ENCODE peak calls at places on chromosomes 16 and 17, in eight cellular contexts. T is CD8-positive, alpha-beta T cell; O is cardiac fibroblast; A is GM20000; I is CD4-positive, alpha-beta T cell; X is AG10803; F is foreskin fibroblast; R is kidney. Q is an unnamed sample.

GRCh38 chr17:81329279-81329926 is 34.3 kb upstream of the SLC38A10 start:
- DNase-seq in T (no peak), O (peak), A (no peak), I (no peak), X (peak), F (peak), R (peak), Q (no peak)

GRCh38 chr17:40310882-40311391 is 2.0 kb downstream of the RARA start:
- DNase-seq in T (no peak), O (no peak), A (peak), I (no peak), X (no peak), F (no peak), R (peak), Q (peak)

GRCh38 chr17:37062036-37062435 is 113.3 kb downstream of the AATF start:
- DNase-seq in T (no peak), O (no peak), A (no peak), I (no peak), X (no peak), F (no peak), R (no peak), Q (no peak)

GRCh38 chr17:82331345-82331939 is 2.1 kb downstream of the SECTM1 start:
- DNase-seq in T (no peak), O (no peak), A (no peak), I (no peak), X (no peak), F (no peak), R (no peak), Q (no peak)

GRCh38 chr16:4936181-4936990 is 562 bp downstream of the PPL start:
- DNase-seq in T (no peak), O (no peak), A (peak), I (no peak), X (no peak), F (no peak), R (peak), Q (no peak)

GRCh38 chr17:63295288-63295687 is 150.8 kb downstream of the CYB561 start:
- DNase-seq in T (no peak), O (no peak), A (no peak), I (no peak), X (no peak), F (no peak), R (no peak), Q (no peak)

GRCh38 chr16:85884808-85885463 is 14.0 kb upstream of the IRF8 start:
- DNase-seq in T (no peak), O (no peak), A (no peak), I (no peak), X (no peak), F (no peak), R (no peak), Q (no peak)

GRCh38 chr17:33164556-33164881 is 128.6 kb downstream of the ASIC2 start:
- DNase-seq in T (no peak), O (no peak), A (no peak), I (no peak), X (no peak), F (no peak), R (no peak), Q (no peak)

GRCh38 chr17:351436-351713 is 1.2 kb downstream of the RPH3AL start:
- DNase-seq in T (no peak), O (no peak), A (no peak), I (no peak), X (no peak), F (no peak), R (no peak), Q (no peak)

GRCh38 chr17:81392909-81393654 is 2.2 kb upstream of the BAHCC1 start:
- DNase-seq in T (no peak), O (peak), A (no peak), I (no peak), X (peak), F (no peak), R (no peak), Q (no peak)

GRCh38 chr17:65131946-65132345 is 5.2 kb upstream of the RGS9 start:
- DNase-seq in T (no peak), O (peak), A (no peak), I (no peak), X (peak), F (peak), R (no peak), Q (no peak)

GRCh38 chr16:54286330-54287017 is at the start of gene IRX3:
- DNase-seq in T (no peak), O (peak), A (peak), I (no peak), X (peak), F (peak), R (peak), Q (no peak)

GRCh38 chr17:30101686-30102390 is 14.8 kb upstream of the NSRP1 start:
- DNase-seq in T (no peak), O (peak), A (no peak), I (no peak), X (no peak), F (no peak), R (no peak), Q (no peak)

GRCh38 chr16:24609740-24610420 is 70.5 kb downstream of the RBBP6 start:
- DNase-seq in T (no peak), O (peak), A (no peak), I (no peak), X (peak), F (peak), R (peak), Q (no peak)

GRCh38 chr17:62898239-62898864 is 67.7 kb upstream of the TANC2 start:
- DNase-seq in T (no peak), O (peak), A (no peak), I (no peak), X (peak), F (peak), R (no peak), Q (no peak)

GRCh38 chr16:56910654-56911539 is 21.0 kb upstream of the HERPUD1 start:
- DNase-seq in T (no peak), O (peak), A (no peak), I (no peak), X (peak), F (peak), R (no peak), Q (no peak)

GRCh38 chr16:78742501-78743283 is 643.2 kb downstream of the WWOX start:
- DNase-seq in T (peak), O (no peak), A (peak), I (peak), X (no peak), F (no peak), R (no peak), Q (no peak)

GRCh38 chr16:81905277-81905676 is 106.0 kb downstream of the SDR42E1 start:
- DNase-seq in T (no peak), O (no peak), A (no peak), I (no peak), X (no peak), F (no peak), R (no peak), Q (no peak)

GRCh38 chr17:73802871-73803270 is 158.6 kb upstream of the SDK2 start:
- DNase-seq in T (no peak), O (no peak), A (no peak), I (no peak), X (no peak), F (no peak), R (no peak), Q (no peak)

GRCh38 chr16:569445-570254 is at the start of gene PIGQ:
- DNase-seq in T (peak), O (peak), A (peak), I (peak), X (peak), F (peak), R (peak), Q (no peak)

GRCh38 chr16:30377050-30377811 is 2.6 kb downstream of the MYL11 start:
- DNase-seq in T (no peak), O (no peak), A (no peak), I (no peak), X (no peak), F (no peak), R (no peak), Q (no peak)

GRCh38 chr17:39704821-39705551 is 5.1 kb downstream of the ERBB2 start:
- DNase-seq in T (no peak), O (peak), A (no peak), I (no peak), X (peak), F (no peak), R (no peak), Q (no peak)

GRCh38 chr17:33381201-33381600 is 88.1 kb upstream of the ASIC2 start:
- DNase-seq in T (no peak), O (no peak), A (no peak), I (no peak), X (peak), F (peak), R (peak), Q (no peak)

GRCh38 chr17:2204393-2204792 is 99.2 kb downstream of the SMG6 start:
- DNase-seq in T (no peak), O (no peak), A (no peak), I (no peak), X (no peak), F (no peak), R (no peak), Q (no peak)

GRCh38 chr17:8995711-8996110 is 25.6 kb upstream of the NTN1 start:
- DNase-seq in T (no peak), O (no peak), A (no peak), I (no peak), X (no peak), F (no peak), R (no peak), Q (no peak)

GRCh38 chr17:74297941-74298340 is 23.9 kb downstream of the DNAI2 start:
- DNase-seq in T (no peak), O (no peak), A (no peak), I (no peak), X (no peak), F (no peak), R (no peak), Q (no peak)

GRCh38 chr17:55833311-55833710 is 82.5 kb downstream of the PCTP start:
- DNase-seq in T (no peak), O (no peak), A (no peak), I (no peak), X (peak), F (no peak), R (no peak), Q (no peak)

GRCh38 chr17:52751051-52751450 is 592.5 kb upstream of the CA10 start:
- DNase-seq in T (no peak), O (no peak), A (no peak), I (no peak), X (no peak), F (no peak), R (no peak), Q (no peak)

GRCh38 chr17:82094931-82095776 is 2.9 kb downstream of the FASN start:
- DNase-seq in T (no peak), O (no peak), A (no peak), I (no peak), X (no peak), F (no peak), R (peak), Q (peak)

GRCh38 chr16:67426950-67427349 is 4.0 kb upstream of the HSD11B2 start:
- DNase-seq in T (no peak), O (no peak), A (no peak), I (no peak), X (no peak), F (no peak), R (peak), Q (no peak)

GRCh38 chr17:37315601-37316000 is 60.2 kb upstream of the C17orf78 start:
- DNase-seq in T (no peak), O (no peak), A (no peak), I (no peak), X (no peak), F (no peak), R (no peak), Q (no peak)

GRCh38 chr16:81551821-81552304 is 107.3 kb downstream of the CMIP start:
- DNase-seq in T (no peak), O (peak), A (no peak), I (no peak), X (no peak), F (no peak), R (peak), Q (no peak)

GRCh38 chr16:57536306-57537193 is at the start of gene CCDC102A:
- DNase-seq in T (peak), O (no peak), A (peak), I (peak), X (peak), F (no peak), R (peak), Q (no peak)

GRCh38 chr16:3766177-3766576 is 48.9 kb upstream of the TRAP1 start:
- DNase-seq in T (no peak), O (no peak), A (no peak), I (no peak), X (no peak), F (no peak), R (no peak), Q (no peak)

GRCh38 chr17:79980246-79981043 is 55.2 kb downstream of the TBC1D16 start:
- DNase-seq in T (no peak), O (no peak), A (no peak), I (no peak), X (no peak), F (no peak), R (peak), Q (peak)

GRCh38 chr17:63961355-63962207 is 11.1 kb downstream of the SCN4A start:
- DNase-seq in T (peak), O (peak), A (peak), I (peak), X (peak), F (peak), R (peak), Q (peak)

DNA sequence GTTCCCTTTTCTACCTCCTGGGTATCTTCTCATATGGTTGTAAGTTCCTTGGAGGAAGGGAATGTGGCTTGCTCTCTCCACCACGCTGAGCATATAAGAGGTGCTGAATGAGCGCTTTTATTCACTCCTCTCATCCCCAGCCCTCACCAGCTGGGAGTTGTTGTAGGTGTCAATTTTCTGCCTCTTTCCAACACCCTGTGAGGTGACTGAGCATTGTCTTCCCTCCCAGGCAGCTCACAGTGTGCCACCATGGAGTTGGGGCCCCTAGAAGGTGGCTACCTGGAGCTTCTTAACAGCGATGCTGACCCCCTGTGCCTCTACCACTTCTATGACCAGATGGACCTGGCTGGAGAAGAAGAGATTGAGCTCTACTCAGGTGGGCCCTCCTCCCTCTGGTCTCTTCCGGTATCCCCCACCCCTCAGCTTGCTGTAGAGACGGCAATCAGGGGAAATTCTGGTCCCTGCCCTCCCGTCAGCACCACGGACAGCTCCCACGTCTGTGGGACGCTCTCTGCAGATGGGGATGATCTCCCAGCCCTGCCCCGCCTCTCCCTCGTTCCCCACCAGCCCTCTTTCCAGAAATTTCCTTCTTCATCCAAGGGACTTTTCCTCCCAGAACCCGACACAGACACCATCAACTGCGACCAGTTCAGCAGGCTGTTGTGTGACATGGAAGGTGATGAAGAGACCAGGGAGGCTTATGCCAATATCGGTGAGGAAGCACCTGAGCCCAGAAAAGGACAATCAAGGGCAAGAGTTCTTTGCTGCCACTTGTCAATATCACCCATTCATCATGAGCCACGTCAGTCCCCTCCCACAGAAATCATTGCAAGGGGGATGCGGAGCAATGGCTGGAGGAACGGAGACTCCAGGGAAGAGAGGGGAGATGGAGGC is 18.3 kb downstream of the CIITA start:
- DNase-seq in T (no peak), O (peak), A (peak), I (no peak), X (peak), F (peak), R (no peak), Q (no peak)
- TF ChIP-seq CTCF in T (no peak), O (no peak), A (no peak), I (no peak), X (no peak), F (no peak), R (no peak), Q (no peak)

GRCh38 chr16:71893888-71894228 is 1.5 kb upstream of the IST1 start:
- DNase-seq in T (no peak), O (no peak), A (no peak), I (no peak), X (no peak), F (no peak), R (no peak), Q (no peak)

GRCh38 chr16:71896688-71897368 is 1.5 kb downstream of the IST1 start:
- DNase-seq in T (no peak), O (no peak), A (no peak), I (no peak), X (no peak), F (no peak), R (no peak), Q (no peak)

GRCh38 chr16:71895679-71896385 is 501 bp downstream of the IST1 start:
- DNase-seq in T (peak), O (peak), A (peak), I (no peak), X (peak), F (no peak), R (peak), Q (no peak)

GRCh38 chr16:71894921-71895678 is at the start of gene IST1:
- DNase-seq in T (peak), O (peak), A (peak), I (peak), X (peak), F (peak), R (peak), Q (peak)

DNA sequence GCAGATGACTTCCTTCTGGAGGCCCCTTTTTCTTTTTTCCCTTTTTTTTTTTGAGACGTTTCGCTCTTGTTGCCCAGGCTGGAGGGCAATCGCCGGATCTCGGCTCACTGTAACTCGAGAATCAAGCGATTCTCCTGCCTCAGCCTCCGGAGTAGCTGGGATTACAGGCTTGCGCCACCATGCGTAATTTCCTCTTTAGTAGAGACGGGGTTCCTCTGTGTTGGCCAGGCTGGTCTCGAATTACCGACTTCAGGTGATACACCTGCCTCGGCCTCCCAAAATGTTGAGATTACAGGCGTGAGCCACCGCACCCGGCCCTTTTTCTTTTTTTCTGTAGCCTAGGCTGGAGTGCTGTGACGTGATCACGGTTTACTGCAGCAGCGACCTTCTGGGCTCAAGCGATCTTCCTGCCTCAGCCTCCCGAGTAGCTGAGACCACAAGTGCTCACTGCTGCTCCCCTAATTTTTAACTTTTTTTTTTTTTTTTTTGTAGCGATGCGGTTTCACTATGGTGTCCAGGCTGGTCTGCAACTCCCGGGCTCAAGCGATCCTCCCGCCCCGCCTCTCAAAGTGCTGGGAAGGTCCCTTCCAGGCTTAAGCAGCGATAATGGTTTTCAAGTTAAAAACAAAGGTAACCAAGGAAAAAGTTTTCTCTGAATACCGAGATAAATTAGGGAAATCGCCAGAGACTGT is 956 bp upstream of the IST1 start:
- DNase-seq in T (peak), O (peak), A (no peak), I (peak), X (peak), F (peak), R (peak), Q (no peak)
- TF ChIP-seq CTCF in T (no peak), O (no peak), A (peak), I (no peak), X (peak), F (peak), R (no peak), Q (peak)

DNA sequence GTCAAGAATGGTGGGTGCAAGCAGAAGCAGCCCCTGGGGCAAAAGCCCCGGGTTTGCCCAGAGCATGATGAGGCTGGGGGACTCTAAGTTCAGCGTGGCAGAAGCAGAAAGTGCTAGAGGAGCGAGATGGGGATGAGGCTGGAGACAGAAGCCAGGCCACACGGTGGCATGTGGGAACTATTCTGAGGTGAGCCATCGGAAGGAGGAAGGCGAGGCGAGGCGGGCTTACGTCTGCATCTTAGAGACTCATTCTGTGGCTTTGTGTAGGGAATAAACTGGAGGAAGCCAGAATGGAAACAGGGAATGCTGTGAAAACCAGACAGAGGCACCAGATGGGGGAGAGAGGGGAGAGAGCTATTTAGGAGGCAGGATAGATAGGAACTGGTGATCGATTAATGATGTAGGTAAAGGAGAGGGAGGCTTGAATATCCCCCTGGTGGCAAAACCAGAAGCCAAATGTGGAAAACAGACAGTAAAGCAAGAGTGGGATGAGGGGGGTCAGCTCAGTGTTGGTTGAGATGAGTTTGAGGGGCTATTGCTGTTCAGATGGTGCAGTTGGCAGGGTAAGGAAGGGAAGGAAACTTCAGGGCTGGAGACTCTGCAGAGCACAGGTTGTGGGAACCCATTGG is 3.1 kb upstream of the TNFSF13 start:
- DNase-seq in T (no peak), O (no peak), A (no peak), I (no peak), X (no peak), F (no peak), R (no peak), Q (no peak)
- TF ChIP-seq CTCF in T (no peak), O (peak), A (no peak), I (no peak), X (peak), F (no peak), R (no peak), Q (peak)

DNA sequence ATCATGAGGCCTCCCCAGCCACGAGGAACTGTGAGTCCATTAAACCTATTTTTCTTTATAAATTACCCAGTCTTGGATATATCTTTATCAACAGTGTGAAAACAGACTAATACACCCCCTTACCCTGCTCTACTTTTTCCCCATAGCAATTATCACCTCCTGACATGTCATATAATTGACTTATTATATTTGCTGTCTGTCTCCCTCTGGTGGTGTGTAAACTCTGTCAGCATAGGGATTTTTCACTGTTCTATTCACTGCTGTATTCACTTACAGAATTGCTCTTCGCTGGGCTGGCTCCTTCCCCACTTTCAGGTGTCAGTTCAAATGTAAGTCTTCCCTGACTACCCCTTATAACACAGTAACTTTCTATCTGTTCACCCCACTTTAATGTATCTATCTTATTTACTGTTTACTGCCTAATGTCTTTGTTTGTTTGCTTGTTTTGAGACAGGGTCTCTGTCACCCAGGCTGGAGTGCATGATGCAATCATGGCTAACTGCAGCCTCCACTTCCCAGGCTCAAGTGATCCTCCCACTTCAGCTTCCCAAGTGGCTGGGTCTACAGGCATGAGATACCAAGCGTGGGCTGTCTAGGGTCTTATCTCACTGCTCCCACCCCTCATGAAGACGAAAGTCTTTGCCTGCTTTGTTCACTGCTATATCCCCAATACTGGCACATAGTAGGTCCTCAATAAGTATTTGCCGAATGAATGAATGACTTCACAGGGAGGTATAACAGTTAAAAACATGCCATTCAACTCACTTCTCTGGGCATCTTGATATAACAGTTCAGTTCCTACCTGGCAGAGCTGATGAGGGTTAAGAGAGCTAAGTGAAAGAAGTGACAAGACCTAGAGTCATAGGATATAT is 52.4 kb upstream of the CDH3 start:
- DNase-seq in T (no peak), O (peak), A (peak), I (no peak), X (no peak), F (no peak), R (no peak), Q (no peak)
- TF ChIP-seq CTCF in T (peak), O (peak), A (no peak), I (peak), X (no peak), F (peak), R (peak), Q (peak)